ENCODE peak calls at places on chromosomes 16 and 17, in ten cellular contexts. A, W, N, D, K, O, Q, U, C and E are unnamed samples.

GRCh38 chr16:88503771-88504488 is 50.9 kb downstream of the ZFPM1 start:
- DNase-seq in C (no peak), A (no peak), N (no peak), W (no peak), K (no peak), Q (no peak), U (no peak), D (no peak), O (no peak), E (no peak)

GRCh38 chr16:81451753-81452680 is 7.4 kb downstream of the CMIP start:
- DNase-seq in N (peak), D (no peak), C (no peak), O (no peak), W (no peak), Q (no peak), K (no peak), U (no peak), A (no peak), E (peak)

GRCh38 chr17:49548506-49549310 is 27.0 kb upstream of the NXPH3 start:
- DNase-seq in C (peak), D (no peak), N (no peak), K (no peak), W (no peak), Q (no peak), A (peak), U (no peak), O (peak), E (no peak)

GRCh38 chr16:64969221-64969620 is 152.6 kb downstream of the CDH11 start:
- DNase-seq in U (no peak), N (no peak), W (no peak), Q (no peak), D (no peak), C (no peak), O (no peak), A (no peak), K (no peak), E (no peak)

GRCh38 chr16:2767140-2767731 is 9.8 kb downstream of the ELOB start:
- DNase-seq in C (no peak), W (no peak), K (no peak), Q (no peak), O (no peak), A (no peak), D (no peak), U (no peak), N (no peak), E (no peak)

GRCh38 chr16:9154576-9155410 is 63.3 kb downstream of the HAPSTR1 start:
- DNase-seq in U (no peak), O (no peak), W (no peak), A (no peak), D (no peak), N (no peak), Q (no peak), K (no peak), C (no peak), E (no peak)

GRCh38 chr17:70621593-70621992 is 452.3 kb downstream of the KCNJ2 start:
- DNase-seq in Q (no peak), K (no peak), A (no peak), W (no peak), N (no peak), D (no peak), O (no peak), C (no peak), U (no peak), E (no peak)

GRCh38 chr17:36824678-36825091 is 112.6 kb upstream of the LHX1 start:
- DNase-seq in N (no peak), O (no peak), U (no peak), C (no peak), Q (no peak), W (no peak), A (no peak), K (no peak), D (no peak), E (no peak)

GRCh38 chr17:44898768-44899073 is 524 bp downstream of the EFTUD2 start:
- DNase-seq in C (no peak), U (no peak), A (no peak), W (no peak), D (no peak), Q (no peak), O (no peak), K (peak), N (no peak), E (no peak)

GRCh38 chr17:29007456-29008455 is 1.9 kb upstream of the SEZ6 start:
- DNase-seq in W (no peak), U (no peak), C (no peak), D (no peak), N (no peak), K (no peak), A (no peak), Q (no peak), O (no peak), E (no peak)

GRCh38 chr17:1498869-1499268 is 6.4 kb upstream of the MYO1C start:
- DNase-seq in N (no peak), Q (no peak), O (no peak), U (no peak), C (no peak), A (no peak), D (no peak), K (no peak), W (no peak), E (no peak)

GRCh38 chr17:1058423-1059130 is 61.6 kb downstream of the TIMM22 start:
- DNase-seq in U (no peak), N (peak), O (peak), K (peak), A (peak), C (peak), D (no peak), W (no peak), Q (no peak), E (no peak)

GRCh38 chr17:75872434-75873351 is 5.7 kb downstream of the TRIM47 start:
- DNase-seq in A (peak), O (no peak), K (peak), U (no peak), C (peak), N (no peak), W (peak), D (peak), Q (no peak), E (peak)

GRCh38 chr16:75494696-75495601 is at the start of gene CHST6:
- DNase-seq in W (no peak), D (no peak), C (no peak), O (peak), K (no peak), N (no peak), Q (no peak), U (peak), A (peak), E (no peak)

GRCh38 chr17:57021226-57021940 is 43.5 kb downstream of the SCPEP1 start:
- DNase-seq in Q (no peak), K (no peak), N (no peak), U (no peak), W (no peak), D (no peak), O (no peak), C (no peak), A (no peak), E (no peak)

GRCh38 chr16:88731699-88732098 is 25.4 kb downstream of the CTU2 start:
- DNase-seq in W (no peak), K (no peak), U (no peak), Q (no peak), A (no peak), N (no peak), O (peak), C (no peak), D (no peak), E (no peak)

GRCh38 chr16:47600376-47600775 is 139.2 kb downstream of the PHKB start:
- DNase-seq in U (no peak), O (no peak), Q (no peak), N (no peak), A (no peak), K (no peak), C (no peak), D (no peak), W (no peak), E (no peak)

GRCh38 chr16:53922805-53923645 is 219.1 kb downstream of the FTO start:
- DNase-seq in D (no peak), K (no peak), U (no peak), N (no peak), Q (peak), C (no peak), O (no peak), A (no peak), W (no peak), E (no peak)

GRCh38 chr16:10065014-10065413 is 117.2 kb downstream of the GRIN2A start:
- DNase-seq in W (no peak), K (no peak), D (no peak), C (no peak), N (no peak), A (no peak), O (no peak), Q (no peak), U (no peak), E (no peak)

GRCh38 chr17:59634632-59635561 is 15.2 kb downstream of the CLTC start:
- DNase-seq in W (no peak), U (no peak), A (no peak), O (no peak), N (no peak), C (no peak), Q (no peak), D (no peak), K (no peak), E (no peak)

GRCh38 chr17:78735832-78736525 is 46.1 kb downstream of the CYTH1 start:
- DNase-seq in N (no peak), A (no peak), D (no peak), U (no peak), C (no peak), W (no peak), K (peak), O (no peak), Q (no peak), E (no peak)

GRCh38 chr17:37676115-37676925 is 33.1 kb upstream of the DDX52 start:
- DNase-seq in K (no peak), A (no peak), W (no peak), D (no peak), U (no peak), C (no peak), N (no peak), Q (no peak), O (no peak), E (no peak)

GRCh38 chr16:3182608-3183444 is 5.2 kb upstream of the OR1F1 start:
- DNase-seq in A (no peak), K (no peak), D (no peak), C (no peak), N (peak), O (peak), Q (no peak), U (peak), W (no peak), E (peak)

GRCh38 chr17:71759422-71760060 is 361.3 kb upstream of the SOX9 start:
- DNase-seq in N (no peak), D (no peak), Q (no peak), A (no peak), W (no peak), C (no peak), K (no peak), O (no peak), U (no peak), E (no peak)

GRCh38 chr16:27450836-27451341 is 48.9 kb downstream of the IL21R start:
- DNase-seq in D (peak), W (no peak), K (peak), O (no peak), N (no peak), C (no peak), A (no peak), Q (no peak), U (no peak), E (no peak)

GRCh38 chr17:63826468-63827001 is 696 bp upstream of the PSMC5 start:
- DNase-seq in N (no peak), D (no peak), U (no peak), Q (no peak), K (no peak), O (no peak), C (no peak), A (peak), W (no peak), E (no peak)

GRCh38 chr16:3266873-3267537 is 10.6 kb upstream of the MEFV start:
- DNase-seq in Q (no peak), N (no peak), O (no peak), C (no peak), D (no peak), W (no peak), K (peak), A (no peak), U (no peak), E (no peak)

GRCh38 chr16:15973460-15973859 is 24.0 kb downstream of the ABCC1 start:
- DNase-seq in D (no peak), O (no peak), U (no peak), N (no peak), W (no peak), C (no peak), A (no peak), K (no peak), Q (no peak), E (no peak)

GRCh38 chr17:47829870-47830269 is 1.5 kb downstream of the MRPL10 start:
- DNase-seq in Q (no peak), N (no peak), K (no peak), W (no peak), D (peak), U (no peak), A (no peak), C (no peak), O (no peak), E (peak)

GRCh38 chr17:4480929-4481898 is 17.5 kb upstream of the SPNS2 start:
- DNase-seq in C (no peak), Q (no peak), A (no peak), D (no peak), K (no peak), O (no peak), N (peak), U (no peak), W (no peak), E (no peak)

GRCh38 chr17:8072727-8073461 is 14.6 kb downstream of the ALOX12B start:
- DNase-seq in Q (no peak), K (no peak), C (no peak), U (no peak), A (no peak), D (no peak), O (no peak), W (no peak), N (no peak), E (peak)